ENCODE peak calls at places on chromosomes 5 and 9, in five cellular contexts. One of them, this sample, is unnamed.

GRCh38 chr5:139677404-139678282 is 29.5 kb downstream of the CXXC5 start:
- DNase-seq in GM20000: no peak
- DNase-seq in dorsolateral prefrontal cortex: no peak
- DNase-seq in nephron progenitor cell: peak
- DNase-seq in heart right ventricle: no peak
- DNase-seq in this sample: no peak

GRCh38 chr5:180594311-180595045 is 3.2 kb upstream of the SCGB3A1 start:
- DNase-seq in dorsolateral prefrontal cortex: no peak
- DNase-seq in nephron progenitor cell: no peak
- DNase-seq in heart right ventricle: no peak
- DNase-seq in GM20000: no peak
- DNase-seq in this sample: no peak

GRCh38 chr5:133238426-133239205 is 186.8 kb downstream of the HSPA4 start:
- DNase-seq in GM20000: no peak
- DNase-seq in nephron progenitor cell: no peak
- DNase-seq in dorsolateral prefrontal cortex: no peak
- DNase-seq in heart right ventricle: no peak
- DNase-seq in this sample: no peak

GRCh38 chr9:30075022-30075421 is 2309.4 kb upstream of the ACO1 start:
- DNase-seq in dorsolateral prefrontal cortex: no peak
- DNase-seq in GM20000: no peak
- DNase-seq in heart right ventricle: no peak
- DNase-seq in nephron progenitor cell: no peak
- DNase-seq in this sample: no peak

GRCh38 chr5:36393656-36394438 is 92.1 kb upstream of the RANBP3L start:
- DNase-seq in heart right ventricle: no peak
- DNase-seq in dorsolateral prefrontal cortex: no peak
- DNase-seq in nephron progenitor cell: no peak
- DNase-seq in GM20000: no peak
- DNase-seq in this sample: no peak

GRCh38 chr5:172773481-172774469 is 2.8 kb upstream of the DUSP1 start:
- DNase-seq in GM20000: no peak
- DNase-seq in heart right ventricle: no peak
- DNase-seq in dorsolateral prefrontal cortex: no peak
- DNase-seq in nephron progenitor cell: no peak
- DNase-seq in this sample: peak

GRCh38 chr9:15942806-15943424 is 390.1 kb downstream of the CCDC171 start:
- DNase-seq in dorsolateral prefrontal cortex: no peak
- DNase-seq in GM20000: no peak
- DNase-seq in heart right ventricle: no peak
- DNase-seq in nephron progenitor cell: no peak
- DNase-seq in this sample: no peak

GRCh38 chr9:89924611-89925010 is 319.8 kb downstream of the GADD45G start:
- DNase-seq in dorsolateral prefrontal cortex: no peak
- DNase-seq in heart right ventricle: no peak
- DNase-seq in GM20000: no peak
- DNase-seq in nephron progenitor cell: no peak
- DNase-seq in this sample: no peak

GRCh38 chr5:10633271-10634049 is 69.6 kb downstream of the ANKRD33B start:
- DNase-seq in nephron progenitor cell: no peak
- DNase-seq in dorsolateral prefrontal cortex: no peak
- DNase-seq in heart right ventricle: no peak
- DNase-seq in GM20000: no peak
- DNase-seq in this sample: no peak

GRCh38 chr5:1311443-1312055 is 16.7 kb upstream of the TERT start:
- DNase-seq in nephron progenitor cell: peak
- DNase-seq in heart right ventricle: no peak
- DNase-seq in dorsolateral prefrontal cortex: no peak
- DNase-seq in GM20000: no peak
- DNase-seq in this sample: no peak

GRCh38 chr5:76667495-76667894 is 44.3 kb upstream of the F2RL2 start:
- DNase-seq in GM20000: no peak
- DNase-seq in heart right ventricle: no peak
- DNase-seq in dorsolateral prefrontal cortex: no peak
- DNase-seq in nephron progenitor cell: no peak
- DNase-seq in this sample: no peak

GRCh38 chr9:134189475-134190231 is 25.3 kb upstream of the RNU6ATAC start:
- DNase-seq in nephron progenitor cell: no peak
- DNase-seq in dorsolateral prefrontal cortex: peak
- DNase-seq in heart right ventricle: no peak
- DNase-seq in GM20000: no peak
- DNase-seq in this sample: no peak

GRCh38 chr5:168295574-168296201 is 4.2 kb downstream of the WWC1 start:
- DNase-seq in nephron progenitor cell: peak
- DNase-seq in heart right ventricle: no peak
- DNase-seq in dorsolateral prefrontal cortex: peak
- DNase-seq in GM20000: no peak
- DNase-seq in this sample: no peak

GRCh38 chr9:114076237-114077161 is 1.6 kb downstream of the AMBP start:
- DNase-seq in nephron progenitor cell: no peak
- DNase-seq in GM20000: no peak
- DNase-seq in heart right ventricle: no peak
- DNase-seq in dorsolateral prefrontal cortex: no peak
- DNase-seq in this sample: no peak

GRCh38 chr5:88484367-88484766 is 215.7 kb upstream of the TMEM161B start:
- DNase-seq in heart right ventricle: no peak
- DNase-seq in nephron progenitor cell: no peak
- DNase-seq in dorsolateral prefrontal cortex: no peak
- DNase-seq in GM20000: no peak
- DNase-seq in this sample: no peak

GRCh38 chr9:114092336-114092735 is 6.8 kb downstream of the KIF12 start:
- DNase-seq in heart right ventricle: no peak
- DNase-seq in dorsolateral prefrontal cortex: no peak
- DNase-seq in nephron progenitor cell: no peak
- DNase-seq in GM20000: no peak
- DNase-seq in this sample: no peak

GRCh38 chr5:38603691-38604090 is 47.2 kb upstream of the LIFR start:
- DNase-seq in dorsolateral prefrontal cortex: no peak
- DNase-seq in heart right ventricle: no peak
- DNase-seq in GM20000: no peak
- DNase-seq in nephron progenitor cell: no peak
- DNase-seq in this sample: no peak

GRCh38 chr9:89837152-89837551 is 232.3 kb downstream of the GADD45G start:
- DNase-seq in heart right ventricle: no peak
- DNase-seq in nephron progenitor cell: no peak
- DNase-seq in GM20000: no peak
- DNase-seq in dorsolateral prefrontal cortex: no peak
- DNase-seq in this sample: no peak

GRCh38 chr5:101306391-101307137 is 403.5 kb upstream of the ST8SIA4 start:
- DNase-seq in nephron progenitor cell: no peak
- DNase-seq in heart right ventricle: no peak
- DNase-seq in dorsolateral prefrontal cortex: no peak
- DNase-seq in GM20000: no peak
- DNase-seq in this sample: no peak

GRCh38 chr9:87080512-87081225 is 133.4 kb upstream of the GAS1 start:
- DNase-seq in nephron progenitor cell: no peak
- DNase-seq in dorsolateral prefrontal cortex: no peak
- DNase-seq in GM20000: no peak
- DNase-seq in heart right ventricle: no peak
- DNase-seq in this sample: no peak
- TF ChIP-seq CTCF in nephron progenitor cell: no peak
- TF ChIP-seq CTCF in dorsolateral prefrontal cortex: no peak
- TF ChIP-seq CTCF in GM20000: no peak
- TF ChIP-seq CTCF in heart right ventricle: peak
- TF ChIP-seq CTCF in this sample: no peak

GRCh38 chr9:76873056-76873792 is 32.7 kb downstream of the PRUNE2 start:
- DNase-seq in dorsolateral prefrontal cortex: peak
- DNase-seq in GM20000: no peak
- DNase-seq in nephron progenitor cell: peak
- DNase-seq in heart right ventricle: peak
- DNase-seq in this sample: no peak
- TF ChIP-seq CTCF in dorsolateral prefrontal cortex: peak
- TF ChIP-seq CTCF in GM20000: no peak
- TF ChIP-seq CTCF in nephron progenitor cell: no peak
- TF ChIP-seq CTCF in heart right ventricle: no peak
- TF ChIP-seq CTCF in this sample: no peak

GRCh38 chr9:35756743-35757526 is 2.9 kb upstream of the MSMP start:
- DNase-seq in GM20000: peak
- DNase-seq in nephron progenitor cell: peak
- DNase-seq in dorsolateral prefrontal cortex: peak
- DNase-seq in heart right ventricle: peak
- DNase-seq in this sample: peak
- TF ChIP-seq CTCF in GM20000: peak
- TF ChIP-seq CTCF in nephron progenitor cell: no peak
- TF ChIP-seq CTCF in dorsolateral prefrontal cortex: peak
- TF ChIP-seq CTCF in heart right ventricle: no peak
- TF ChIP-seq CTCF in this sample: peak

DNA sequence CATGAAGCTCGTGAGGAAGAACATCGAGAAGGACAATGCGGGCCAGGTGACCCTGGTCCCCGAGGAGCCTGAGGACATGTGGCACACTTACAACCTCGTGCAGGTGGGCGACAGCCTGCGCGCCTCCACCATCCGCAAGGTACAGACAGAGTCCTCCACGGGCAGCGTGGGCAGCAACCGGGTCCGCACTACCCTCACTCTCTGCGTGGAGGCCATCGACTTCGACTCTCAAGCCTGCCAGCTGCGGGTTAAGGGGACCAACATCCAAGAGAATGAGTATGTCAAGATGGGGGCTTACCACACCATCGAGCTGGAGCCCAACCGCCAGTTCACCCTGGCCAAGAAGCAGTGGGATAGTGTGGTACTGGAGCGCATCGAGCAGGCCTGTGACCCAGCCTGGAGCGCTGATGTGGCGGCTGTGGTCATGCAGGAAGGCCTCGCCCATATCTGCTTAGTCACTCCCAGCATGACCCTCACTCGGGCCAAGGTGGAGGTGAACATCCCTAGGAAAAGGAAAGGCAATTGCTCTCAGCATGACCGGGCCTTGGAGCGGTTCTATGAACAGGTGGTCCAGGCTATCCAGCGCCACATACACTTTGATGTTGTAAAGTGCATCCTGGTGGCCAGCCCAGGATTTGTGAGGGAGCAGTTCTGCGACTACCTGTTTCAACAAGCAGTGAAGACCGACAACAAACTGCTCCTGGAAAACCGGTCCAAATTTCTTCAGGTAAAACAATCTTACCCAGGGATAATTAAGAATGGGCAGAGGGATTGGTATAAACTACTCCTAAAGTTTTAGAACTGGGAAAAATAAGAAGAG is 12.9 kb downstream of the ITGA1 start:
- DNase-seq in GM20000: peak
- DNase-seq in dorsolateral prefrontal cortex: peak
- DNase-seq in nephron progenitor cell: peak
- DNase-seq in heart right ventricle: peak
- DNase-seq in this sample: peak
- TF ChIP-seq CTCF in GM20000: no peak
- TF ChIP-seq CTCF in dorsolateral prefrontal cortex: no peak
- TF ChIP-seq CTCF in nephron progenitor cell: no peak
- TF ChIP-seq CTCF in heart right ventricle: no peak
- TF ChIP-seq CTCF in this sample: no peak